ENCODE peak calls at places on chromosomes 3 and 15, in eight cellular contexts. F is GM12865; E is left lung; Q is T-helper 9 cell; X is GM03348; U is EH; A is heart right ventricle; S is naive thymus-derived CD8-positive, alpha-beta T cell. G is an unnamed sample.

GRCh38 chr15:93235926-93236781 is 147.1 kb upstream of the RGMA start:
- DNase-seq in F (no peak), E (peak), Q (no peak), X (no peak), U (no peak), A (no peak), S (no peak), G (no peak)

GRCh38 chr3:126528800-126529541 is 5.0 kb downstream of the CHST13 start:
- DNase-seq in F (no peak), E (peak), Q (no peak), X (peak), U (peak), A (peak), S (no peak), G (no peak)

GRCh38 chr3:70090322-70090913 is 90.9 kb downstream of the SAMMSON start:
- DNase-seq in F (peak), E (no peak), Q (no peak), X (peak), U (peak), A (no peak), S (no peak), G (peak)

GRCh38 chr3:48694610-48695051 is 8.9 kb upstream of the NCKIPSD start:
- DNase-seq in F (no peak), E (no peak), Q (no peak), X (peak), U (peak), A (peak), S (no peak), G (no peak)

GRCh38 chr3:51942603-51943450 is 664 bp downstream of the PARP3 start:
- DNase-seq in F (peak), E (peak), Q (no peak), X (peak), U (peak), A (peak), S (peak), G (peak)

GRCh38 chr3:106265704-106266103 is 396.9 kb upstream of the CBLB start:
- DNase-seq in F (no peak), E (no peak), Q (no peak), X (no peak), U (no peak), A (no peak), S (no peak), G (no peak)

GRCh38 chr15:89627256-89627970 is 27.9 kb downstream of the KIF7 start:
- DNase-seq in F (no peak), E (no peak), Q (no peak), X (no peak), U (no peak), A (no peak), S (no peak), G (peak)

GRCh38 chr3:46716461-46717441 is 918 bp downstream of the PRSS50 start:
- DNase-seq in F (no peak), E (no peak), Q (no peak), X (no peak), U (no peak), A (peak), S (no peak), G (no peak)

GRCh38 chr3:122052968-122053367 is 2.2 kb upstream of the CD86 start:
- DNase-seq in F (peak), E (no peak), Q (no peak), X (no peak), U (no peak), A (no peak), S (no peak), G (no peak)

GRCh38 chr3:108406063-108406660 is 104.2 kb downstream of the MYH15 start:
- DNase-seq in F (no peak), E (no peak), Q (no peak), X (no peak), U (peak), A (no peak), S (no peak), G (no peak)

GRCh38 chr3:68151359-68151758 is 496.9 kb upstream of the SUCLG2 start:
- DNase-seq in F (no peak), E (no peak), Q (no peak), X (no peak), U (no peak), A (no peak), S (no peak), G (no peak)

GRCh38 chr3:178203650-178204049 is 332.6 kb upstream of the KCNMB2 start:
- DNase-seq in F (no peak), E (no peak), Q (no peak), X (no peak), U (peak), A (no peak), S (no peak), G (no peak)

GRCh38 chr3:106957021-106957420 is 420.2 kb upstream of the CCDC54 start:
- DNase-seq in F (no peak), E (no peak), Q (no peak), X (no peak), U (peak), A (no peak), S (no peak), G (no peak)

GRCh38 chr3:66322436-66322835 is 101.6 kb downstream of the SLC25A26 start:
- DNase-seq in F (no peak), E (no peak), Q (no peak), X (peak), U (peak), A (no peak), S (no peak), G (no peak)

GRCh38 chr15:44883219-44883900 is 73.1 kb upstream of the TERB2 start:
- DNase-seq in F (peak), E (no peak), Q (no peak), X (no peak), U (no peak), A (no peak), S (no peak), G (no peak)

GRCh38 chr3:3200632-3201212 is 21.2 kb upstream of the CRBN start:
- DNase-seq in F (peak), E (no peak), Q (no peak), X (peak), U (peak), A (no peak), S (peak), G (peak)

GRCh38 chr15:57640935-57641682 is 49.4 kb downstream of the MYZAP start:
- DNase-seq in F (peak), E (no peak), Q (no peak), X (peak), U (peak), A (no peak), S (no peak), G (peak)

GRCh38 chr3:117628896-117629295 is 919.3 kb downstream of the TUSC7 start:
- DNase-seq in F (no peak), E (no peak), Q (no peak), X (peak), U (peak), A (no peak), S (no peak), G (no peak)

GRCh38 chr3:196120291-196120951 is 38.5 kb upstream of the TFRC start:
- DNase-seq in F (peak), E (no peak), Q (no peak), X (no peak), U (no peak), A (peak), S (peak), G (no peak)

GRCh38 chr3:126137490-126138130 is 42.8 kb downstream of the ALDH1L1 start:
- DNase-seq in F (no peak), E (peak), Q (no peak), X (no peak), U (no peak), A (no peak), S (no peak), G (no peak)

GRCh38 chr15:93066834-93067648 is 22.0 kb downstream of the RGMA start:
- DNase-seq in F (no peak), E (peak), Q (no peak), X (no peak), U (peak), A (no peak), S (no peak), G (no peak)

GRCh38 chr15:50487287-50487686 is 59.2 kb downstream of the USP50 start:
- DNase-seq in F (peak), E (no peak), Q (no peak), X (no peak), U (no peak), A (no peak), S (no peak), G (peak)

GRCh38 chr3:48067271-48067670 is 51.1 kb upstream of the MAP4 start:
- DNase-seq in F (peak), E (no peak), Q (no peak), X (no peak), U (no peak), A (no peak), S (no peak), G (no peak)

GRCh38 chr15:66169023-66169422 is 84.5 kb downstream of the MEGF11 start:
- DNase-seq in F (no peak), E (no peak), Q (no peak), X (no peak), U (no peak), A (no peak), S (no peak), G (no peak)

GRCh38 chr3:136819784-136820640 is 1.1 kb downstream of the SLC35G2 start:
- DNase-seq in F (peak), E (peak), Q (peak), X (peak), U (peak), A (peak), S (no peak), G (no peak)

GRCh38 chr15:101146118-101146702 is 105.6 kb downstream of the CHSY1 start:
- DNase-seq in F (no peak), E (peak), Q (no peak), X (no peak), U (no peak), A (no peak), S (no peak), G (no peak)

GRCh38 chr3:16090711-16091110 is 83.8 kb upstream of the GALNT15 start:
- DNase-seq in F (no peak), E (no peak), Q (no peak), X (no peak), U (no peak), A (no peak), S (no peak), G (no peak)

GRCh38 chr3:140509534-140509933 is 168.3 kb upstream of the TRIM42 start:
- DNase-seq in F (no peak), E (no peak), Q (no peak), X (no peak), U (no peak), A (no peak), S (no peak), G (no peak)

GRCh38 chr3:168094877-168095610 is 680 bp downstream of the GOLIM4 start:
- DNase-seq in F (peak), E (peak), Q (no peak), X (peak), U (peak), A (peak), S (no peak), G (peak)

GRCh38 chr15:64651573-64652260 is 123.7 kb downstream of the RBPMS2 start:
- DNase-seq in F (peak), E (no peak), Q (peak), X (no peak), U (no peak), A (no peak), S (peak), G (peak)

GRCh38 chr3:107604057-107604802 is 81.5 kb downstream of the BBX start:
- DNase-seq in F (no peak), E (no peak), Q (no peak), X (peak), U (peak), A (no peak), S (no peak), G (no peak)

G was measured in GM10248.